ENCODE peak calls at places on chromosomes 2 and 18, in six cellular contexts. One of them, this sample, is unnamed.

GRCh38 chr2:104444392-104444791 is 409.5 kb upstream of the POU3F3 start:
- DNase-seq in CD8-positive, alpha-beta T cell: no peak
- DNase-seq in sigmoid colon: no peak
- DNase-seq in HFFc6: no peak
- DNase-seq in COLO829: peak
- DNase-seq in A172: no peak
- DNase-seq in this sample: peak

GRCh38 chr2:95316466-95317122 is 19.4 kb downstream of the KCNIP3 start:
- DNase-seq in CD8-positive, alpha-beta T cell: no peak
- DNase-seq in sigmoid colon: no peak
- DNase-seq in HFFc6: peak
- DNase-seq in COLO829: no peak
- DNase-seq in A172: peak
- DNase-seq in this sample: peak

GRCh38 chr2:172293952-172294351 is 133.4 kb upstream of the ITGA6 start:
- DNase-seq in CD8-positive, alpha-beta T cell: no peak
- DNase-seq in sigmoid colon: no peak
- DNase-seq in HFFc6: no peak
- DNase-seq in COLO829: no peak
- DNase-seq in A172: no peak
- DNase-seq in this sample: peak

GRCh38 chr2:118431188-118431562 is 342.9 kb downstream of the INSIG2 start:
- DNase-seq in CD8-positive, alpha-beta T cell: no peak
- DNase-seq in sigmoid colon: no peak
- DNase-seq in HFFc6: no peak
- DNase-seq in COLO829: peak
- DNase-seq in A172: peak
- DNase-seq in this sample: peak

GRCh38 chr2:77652499-77652898 is 130.3 kb upstream of the LRRTM4 start:
- DNase-seq in CD8-positive, alpha-beta T cell: no peak
- DNase-seq in sigmoid colon: no peak
- DNase-seq in HFFc6: no peak
- DNase-seq in COLO829: no peak
- DNase-seq in A172: no peak
- DNase-seq in this sample: no peak

GRCh38 chr2:20762945-20763683 is 59.8 kb downstream of the LDAH start:
- DNase-seq in CD8-positive, alpha-beta T cell: no peak
- DNase-seq in sigmoid colon: no peak
- DNase-seq in HFFc6: no peak
- DNase-seq in COLO829: no peak
- DNase-seq in A172: no peak
- DNase-seq in this sample: no peak

GRCh38 chr2:10752236-10752635 is 30.8 kb downstream of the ATP6V1C2 start:
- DNase-seq in CD8-positive, alpha-beta T cell: no peak
- DNase-seq in sigmoid colon: no peak
- DNase-seq in HFFc6: no peak
- DNase-seq in COLO829: no peak
- DNase-seq in A172: no peak
- DNase-seq in this sample: no peak

GRCh38 chr2:40844353-40845277 is 392.7 kb upstream of the SLC8A1 start:
- DNase-seq in CD8-positive, alpha-beta T cell: no peak
- DNase-seq in sigmoid colon: no peak
- DNase-seq in HFFc6: no peak
- DNase-seq in COLO829: peak
- DNase-seq in A172: peak
- DNase-seq in this sample: no peak

GRCh38 chr18:9673296-9674251 is 34.5 kb upstream of the RAB31 start:
- DNase-seq in CD8-positive, alpha-beta T cell: no peak
- DNase-seq in sigmoid colon: no peak
- DNase-seq in HFFc6: peak
- DNase-seq in COLO829: peak
- DNase-seq in A172: peak
- DNase-seq in this sample: peak

GRCh38 chr18:3481696-3482210 is 31.8 kb downstream of the TGIF1 start:
- DNase-seq in CD8-positive, alpha-beta T cell: no peak
- DNase-seq in sigmoid colon: no peak
- DNase-seq in HFFc6: no peak
- DNase-seq in COLO829: no peak
- DNase-seq in A172: no peak
- DNase-seq in this sample: peak

GRCh38 chr2:121902171-121902591 is 146.7 kb downstream of the TSN start:
- DNase-seq in CD8-positive, alpha-beta T cell: peak
- DNase-seq in sigmoid colon: no peak
- DNase-seq in HFFc6: no peak
- DNase-seq in COLO829: peak
- DNase-seq in A172: no peak
- DNase-seq in this sample: peak

GRCh38 chr2:205052781-205053180 is 507.5 kb downstream of the PARD3B start:
- DNase-seq in CD8-positive, alpha-beta T cell: no peak
- DNase-seq in sigmoid colon: no peak
- DNase-seq in HFFc6: no peak
- DNase-seq in COLO829: no peak
- DNase-seq in A172: no peak
- DNase-seq in this sample: no peak

GRCh38 chr18:3593381-3593903 is 143.5 kb downstream of the TGIF1 start:
- DNase-seq in CD8-positive, alpha-beta T cell: no peak
- DNase-seq in sigmoid colon: no peak
- DNase-seq in HFFc6: peak
- DNase-seq in COLO829: peak
- DNase-seq in A172: peak
- DNase-seq in this sample: peak

GRCh38 chr18:47265197-47265596 is 13.7 kb upstream of the SKOR2 start:
- DNase-seq in CD8-positive, alpha-beta T cell: no peak
- DNase-seq in sigmoid colon: no peak
- DNase-seq in HFFc6: peak
- DNase-seq in COLO829: no peak
- DNase-seq in A172: peak
- DNase-seq in this sample: peak

GRCh38 chr2:152504618-152505017 is 169.6 kb downstream of the FMNL2 start:
- DNase-seq in CD8-positive, alpha-beta T cell: no peak
- DNase-seq in sigmoid colon: no peak
- DNase-seq in HFFc6: peak
- DNase-seq in COLO829: peak
- DNase-seq in A172: peak
- DNase-seq in this sample: no peak

GRCh38 chr2:216516730-216517350 is 18.2 kb downstream of the RPL37A start:
- DNase-seq in CD8-positive, alpha-beta T cell: no peak
- DNase-seq in sigmoid colon: no peak
- DNase-seq in HFFc6: peak
- DNase-seq in COLO829: peak
- DNase-seq in A172: no peak
- DNase-seq in this sample: peak

GRCh38 chr2:43508209-43508608 is 87.6 kb downstream of the THADA start:
- DNase-seq in CD8-positive, alpha-beta T cell: no peak
- DNase-seq in sigmoid colon: no peak
- DNase-seq in HFFc6: no peak
- DNase-seq in COLO829: no peak
- DNase-seq in A172: no peak
- DNase-seq in this sample: no peak

GRCh38 chr2:241126771-241127202 is 22.5 kb downstream of the PASK start:
- DNase-seq in CD8-positive, alpha-beta T cell: no peak
- DNase-seq in sigmoid colon: peak
- DNase-seq in HFFc6: no peak
- DNase-seq in COLO829: no peak
- DNase-seq in A172: no peak
- DNase-seq in this sample: no peak

GRCh38 chr2:102366406-102367112 is 11.0 kb downstream of the IL18R1 start:
- DNase-seq in CD8-positive, alpha-beta T cell: no peak
- DNase-seq in sigmoid colon: no peak
- DNase-seq in HFFc6: no peak
- DNase-seq in COLO829: no peak
- DNase-seq in A172: no peak
- DNase-seq in this sample: no peak

GRCh38 chr2:227310756-227311110 is 14.3 kb upstream of the MFF start:
- DNase-seq in CD8-positive, alpha-beta T cell: no peak
- DNase-seq in sigmoid colon: no peak
- DNase-seq in HFFc6: no peak
- DNase-seq in COLO829: no peak
- DNase-seq in A172: no peak
- DNase-seq in this sample: no peak

GRCh38 chr2:60456115-60456770 is 97.2 kb downstream of the BCL11A start:
- DNase-seq in CD8-positive, alpha-beta T cell: no peak
- DNase-seq in sigmoid colon: no peak
- DNase-seq in HFFc6: no peak
- DNase-seq in COLO829: no peak
- DNase-seq in A172: no peak
- DNase-seq in this sample: no peak

GRCh38 chr18:29741481-29741880 is 1301.1 kb downstream of the DSC3 start:
- DNase-seq in CD8-positive, alpha-beta T cell: no peak
- DNase-seq in sigmoid colon: no peak
- DNase-seq in HFFc6: no peak
- DNase-seq in COLO829: no peak
- DNase-seq in A172: no peak
- DNase-seq in this sample: no peak

GRCh38 chr18:77129150-77129551 is 3.4 kb downstream of the MBP start:
- DNase-seq in CD8-positive, alpha-beta T cell: no peak
- DNase-seq in sigmoid colon: peak
- DNase-seq in HFFc6: peak
- DNase-seq in COLO829: no peak
- DNase-seq in A172: peak
- DNase-seq in this sample: peak

GRCh38 chr2:174802459-174802858 is 38.2 kb upstream of the CHRNA1 start:
- DNase-seq in CD8-positive, alpha-beta T cell: no peak
- DNase-seq in sigmoid colon: no peak
- DNase-seq in HFFc6: peak
- DNase-seq in COLO829: no peak
- DNase-seq in A172: peak
- DNase-seq in this sample: peak

GRCh38 chr18:55247032-55247431 is 287.8 kb upstream of the CCDC68 start:
- DNase-seq in CD8-positive, alpha-beta T cell: no peak
- DNase-seq in sigmoid colon: no peak
- DNase-seq in HFFc6: no peak
- DNase-seq in COLO829: no peak
- DNase-seq in A172: no peak
- DNase-seq in this sample: no peak

GRCh38 chr2:221490506-221491060 is 81.5 kb downstream of the EPHA4 start:
- DNase-seq in CD8-positive, alpha-beta T cell: no peak
- DNase-seq in sigmoid colon: no peak
- DNase-seq in HFFc6: no peak
- DNase-seq in COLO829: no peak
- DNase-seq in A172: no peak
- DNase-seq in this sample: no peak

GRCh38 chr2:188170356-188170755 is 121.3 kb upstream of the GULP1 start:
- DNase-seq in CD8-positive, alpha-beta T cell: no peak
- DNase-seq in sigmoid colon: no peak
- DNase-seq in HFFc6: no peak
- DNase-seq in COLO829: no peak
- DNase-seq in A172: no peak
- DNase-seq in this sample: no peak

GRCh38 chr2:27137322-27137935 is 1.8 kb downstream of the PRR30 start:
- DNase-seq in CD8-positive, alpha-beta T cell: no peak
- DNase-seq in sigmoid colon: no peak
- DNase-seq in HFFc6: no peak
- DNase-seq in COLO829: no peak
- DNase-seq in A172: no peak
- DNase-seq in this sample: no peak

GRCh38 chr2:131400849-131401248 is 36.9 kb upstream of the RAB6D start:
- DNase-seq in CD8-positive, alpha-beta T cell: no peak
- DNase-seq in sigmoid colon: no peak
- DNase-seq in HFFc6: no peak
- DNase-seq in COLO829: no peak
- DNase-seq in A172: no peak
- DNase-seq in this sample: no peak

GRCh38 chr18:58661423-58661822 is 9.8 kb upstream of the MALT1 start:
- DNase-seq in CD8-positive, alpha-beta T cell: no peak
- DNase-seq in sigmoid colon: no peak
- DNase-seq in HFFc6: no peak
- DNase-seq in COLO829: no peak
- DNase-seq in A172: no peak
- DNase-seq in this sample: peak